ENCODE peak calls at places on chromosomes 5 and 9, in eight cellular contexts. X, M, W, A, O, H, Y and U are unnamed samples. For H3K4me1, the result is how much of the 10 kb centered on the place peaks cover.

GRCh38 chr5:107615173-107615856 is 55.4 kb downstream of the EFNA5 start:
- DNase-seq in H (no peak), X (no peak), M (no peak), A (no peak), Y (no peak), O (peak), W (no peak), U (no peak)

GRCh38 chr9:82127993-82128710 is 139.6 kb downstream of the SPATA31D1 start:
- DNase-seq in H (no peak), X (no peak), A (no peak), M (no peak), W (no peak), O (no peak), Y (no peak), U (no peak)

GRCh38 chr5:14125262-14125661 is 17.9 kb upstream of the TRIO start:
- DNase-seq in Y (no peak), X (no peak), O (no peak), H (no peak), A (no peak), M (no peak), W (no peak), U (no peak)

GRCh38 chr5:78753093-78753531 is 104.5 kb upstream of the LHFPL2 start:
- DNase-seq in Y (no peak), X (peak), O (peak), M (no peak), W (peak), H (no peak), A (no peak), U (no peak)

GRCh38 chr5:118984602-118985001 is 3.7 kb downstream of the DTWD2 start:
- DNase-seq in X (peak), H (no peak), O (no peak), M (no peak), W (peak), A (no peak), Y (no peak), U (no peak)

GRCh38 chr5:134436523-134437339 is 25.1 kb upstream of the CDKN2AIPNL start:
- DNase-seq in H (peak), Y (peak), O (peak), A (no peak), X (peak), M (no peak), W (peak), U (peak)

GRCh38 chr9:21801683-21802417 is 586 bp upstream of the MTAP start:
- DNase-seq in W (peak), Y (peak), O (peak), M (peak), X (peak), A (peak), H (peak), U (peak)

GRCh38 chr9:137232101-137232500 is 1.4 kb downstream of the SLC34A3 start:
- DNase-seq in X (no peak), H (no peak), Y (no peak), W (no peak), A (no peak), O (no peak), M (no peak), U (no peak)

GRCh38 chr9:37997636-37998374 is 71.2 kb downstream of the SHB start:
- DNase-seq in H (peak), M (no peak), X (no peak), W (no peak), O (no peak), Y (peak), A (no peak), U (no peak)

GRCh38 chr9:134059661-134060395 is 8.0 kb downstream of the BRD3 start:
- DNase-seq in A (no peak), W (no peak), H (no peak), M (no peak), O (no peak), X (no peak), Y (no peak), U (peak)

GRCh38 chr5:76351176-76351575 is 51.9 kb upstream of the IQGAP2 start:
- DNase-seq in H (no peak), Y (no peak), O (no peak), A (no peak), X (no peak), M (no peak), W (no peak), U (no peak)

GRCh38 chr5:58322453-58322852 is 137.4 kb downstream of the PLK2 start:
- DNase-seq in A (no peak), M (no peak), O (no peak), X (no peak), W (no peak), H (no peak), Y (no peak), U (no peak)

GRCh38 chr5:136309376-136309775 is 56.0 kb downstream of the TRPC7 start:
- DNase-seq in Y (no peak), A (no peak), H (no peak), X (no peak), W (no peak), O (no peak), M (no peak), U (no peak)

GRCh38 chr5:124007675-124008398 is 495.9 kb downstream of the CSNK1G3 start:
- DNase-seq in X (no peak), M (no peak), Y (no peak), O (peak), H (no peak), A (peak), W (peak), U (no peak)

GRCh38 chr5:176185133-176185733 is 53.0 kb upstream of the SIMC1 start:
- DNase-seq in Y (no peak), X (no peak), A (no peak), M (no peak), H (no peak), W (no peak), O (no peak), U (no peak)

GRCh38 chr9:133476531-133476930 is 2.4 kb downstream of the SLC2A6 start:
- DNase-seq in O (no peak), X (no peak), Y (no peak), A (no peak), H (no peak), M (no peak), W (peak), U (no peak)

GRCh38 chr5:109928046-109928445 is 238.3 kb downstream of the MAN2A1 start:
- DNase-seq in O (no peak), H (no peak), W (no peak), M (no peak), Y (no peak), X (no peak), A (no peak), U (no peak)

GRCh38 chr9:33132249-33132772 is 34.8 kb downstream of the B4GALT1 start:
- DNase-seq in H (no peak), Y (no peak), W (peak), M (no peak), X (peak), A (no peak), O (peak), U (peak)

GRCh38 chr5:39106332-39106731 is 32.1 kb upstream of the RICTOR start:
- DNase-seq in W (peak), O (peak), X (no peak), M (no peak), Y (no peak), A (no peak), H (no peak), U (no peak)

GRCh38 chr5:118553662-118554061 is 434.7 kb downstream of the DTWD2 start:
- DNase-seq in O (no peak), H (no peak), W (peak), M (no peak), X (peak), Y (no peak), A (no peak), U (peak)

GRCh38 chr9:117392992-117393391 is 21.9 kb downstream of the ASTN2 start:
- DNase-seq in W (no peak), X (no peak), Y (no peak), A (no peak), M (no peak), H (no peak), O (no peak), U (no peak)
- TF ChIP-seq CTCF in W (no peak), X (peak), Y (no peak), A (no peak), M (no peak), H (no peak), O (no peak), U (no peak)

DNA sequence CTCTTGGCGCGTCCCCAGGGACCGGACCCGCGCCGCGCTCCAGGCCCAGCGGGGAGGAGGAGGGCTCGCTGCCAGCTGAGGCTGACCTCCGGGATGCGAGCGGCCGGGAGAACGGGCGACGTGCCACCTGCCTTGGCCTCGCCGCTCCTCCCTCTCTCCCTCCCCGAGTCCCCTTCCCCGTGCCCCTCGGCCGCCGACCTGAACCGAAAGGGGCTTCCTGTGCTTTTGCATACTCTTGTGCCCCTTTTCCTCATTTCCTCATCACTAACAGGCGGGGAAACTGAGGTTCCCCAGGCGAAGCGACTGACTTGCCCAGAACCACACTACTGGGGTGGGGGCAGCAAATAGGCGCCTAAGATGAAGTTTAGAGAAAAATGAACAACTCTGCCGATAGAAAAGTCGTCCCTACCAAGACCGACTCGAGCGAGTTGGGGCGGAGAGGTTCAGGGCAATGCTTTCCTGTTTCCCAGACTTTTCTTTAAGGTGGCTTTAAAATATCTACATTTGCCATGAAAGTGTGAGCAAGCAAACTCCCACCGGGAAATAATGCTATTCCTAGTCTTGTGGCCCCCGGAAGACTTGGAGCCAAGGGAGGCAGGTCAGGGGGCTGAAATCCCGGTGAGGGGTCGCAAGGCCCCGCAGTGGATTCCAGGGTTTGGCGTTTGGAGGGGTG is 580 bp upstream of the DUSP1 start:
- DNase-seq in H (no peak), W (peak), A (no peak), M (no peak), Y (no peak), O (no peak), X (peak), U (no peak)
- H3K4me1 ChIP-seq in H (half or more), W (under half), A (under half), M (under half), Y (under half), O (under half), X (under half), U (half or more)

DNA sequence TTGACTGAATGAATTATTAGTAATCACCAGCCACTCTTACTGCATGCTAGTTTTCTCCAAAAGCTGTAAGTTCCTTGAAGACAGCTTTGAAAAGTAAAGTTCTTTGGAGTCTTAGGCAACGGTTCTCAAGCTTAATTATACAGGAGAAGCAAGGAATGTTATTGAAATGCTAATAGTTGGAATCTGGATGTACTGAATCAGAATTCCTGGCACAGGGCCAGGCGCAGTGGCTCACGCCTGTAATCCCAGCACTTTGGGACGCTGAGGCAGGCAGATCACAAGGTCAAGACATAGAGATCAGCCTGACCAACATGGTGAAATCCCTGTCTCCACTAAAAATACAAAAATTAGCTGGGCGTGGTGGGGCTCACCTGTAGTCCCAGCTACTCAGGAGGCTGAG is 33.4 kb downstream of the GRIA1 start:
- DNase-seq in X (peak), O (no peak), W (peak), A (no peak), H (no peak), Y (no peak), M (no peak), U (peak)
- TF ChIP-seq CTCF in X (no peak), O (no peak), W (no peak), A (no peak), H (no peak), Y (no peak), M (no peak), U (no peak)

DNA sequence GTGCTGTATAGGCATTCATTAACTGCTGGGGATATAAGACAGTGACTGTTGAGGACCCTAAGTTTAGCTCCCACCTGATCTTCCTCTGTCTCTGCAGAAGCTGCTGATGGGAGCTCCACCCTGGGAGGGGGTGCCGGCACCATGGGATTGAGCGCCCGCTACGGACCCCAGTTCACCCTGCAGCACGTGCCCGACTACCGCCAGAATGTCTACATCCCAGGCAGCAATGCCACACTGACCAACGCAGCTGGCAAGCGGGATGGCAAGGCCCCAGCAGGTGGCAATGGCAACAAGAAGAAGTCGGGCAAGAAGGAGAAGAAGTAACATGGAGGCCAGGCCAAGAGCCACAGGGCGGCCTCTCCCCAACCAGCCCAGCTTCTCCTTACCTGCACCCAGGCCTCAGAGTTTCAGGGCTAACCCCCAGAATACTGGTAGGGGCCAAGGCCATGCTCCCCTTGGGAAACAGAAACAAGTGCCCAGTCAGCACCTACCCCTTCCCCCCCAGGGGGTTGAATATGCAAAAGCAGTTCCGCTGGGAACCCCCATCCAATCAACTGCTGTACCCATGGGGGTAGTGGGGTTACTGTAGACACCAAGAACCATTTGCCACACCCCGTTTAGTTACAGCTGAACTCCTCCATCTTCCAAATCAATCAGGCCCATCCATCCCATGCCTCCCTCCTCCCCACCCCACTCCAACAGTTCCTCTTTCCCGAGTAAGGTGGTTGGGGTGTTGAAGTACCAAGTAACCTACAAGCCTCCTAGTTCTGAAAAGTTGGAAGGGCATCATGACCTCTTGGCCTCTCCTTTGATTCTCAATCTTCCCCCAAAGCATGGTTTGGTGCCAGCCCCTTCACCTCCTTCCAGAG is 22.2 kb downstream of the PCDHGC5 start:
- DNase-seq in X (no peak), Y (no peak), A (no peak), O (no peak), M (peak), W (no peak), H (no peak), U (no peak)
- H3K4me1 ChIP-seq in X (under half), Y (under half), A (under half), O (under half), M (under half), W (half or more), H (under half), U (half or more)

GRCh38 chr9:95025213-95026170 is 292.0 kb downstream of the FANCC start:
- DNase-seq in X (no peak), W (peak), O (peak), A (no peak), H (peak), M (no peak), Y (no peak), U (peak)
- TF ChIP-seq CTCF in X (peak), W (peak), O (no peak), A (no peak), H (peak), M (no peak), Y (no peak), U (peak)

GRCh38 chr5:43852276-43852675 is 249.3 kb downstream of the NNT start:
- DNase-seq in O (no peak), W (no peak), X (no peak), A (no peak), M (no peak), Y (no peak), H (no peak), U (no peak)

GRCh38 chr5:43855418-43855817 is 252.4 kb downstream of the NNT start:
- DNase-seq in W (peak), O (no peak), M (no peak), Y (no peak), A (no peak), X (no peak), H (no peak), U (no peak)

GRCh38 chr5:43854697-43855292 is 251.8 kb downstream of the NNT start:
- DNase-seq in M (no peak), H (no peak), W (peak), Y (no peak), A (no peak), O (no peak), X (no peak), U (no peak)

GRCh38 chr5:43851741-43852140 is 248.8 kb downstream of the NNT start:
- DNase-seq in A (no peak), H (no peak), M (no peak), W (peak), O (no peak), X (no peak), Y (no peak), U (no peak)
- H3K4me1 ChIP-seq in A (under half), H (under half), M (under half), W (under half), O (under half), X (under half), Y (under half), U (under half)